ENCODE peak calls at places on chromosomes 6 and 20, in four cellular contexts. P is HepG2, M is GM12878, F is K562. E is an unnamed sample.

GRCh38 chr6:26556263-26557070 is 18.3 kb downstream of the HMGN4 start:
- DNase-seq in P (peak; percentile 93), M (no peak), F (peak; percentile 95), E (peak; percentile 89)

GRCh38 chr6:144327081-144327480 is 41.9 kb downstream of the UTRN start:
- DNase-seq in P (no peak), M (no peak), F (no peak), E (peak; percentile 72)

GRCh38 chr6:142455957-142456589 is 154.3 kb downstream of the ADGRG6 start:
- DNase-seq in P (no peak), M (no peak), F (no peak), E (no peak)

GRCh38 chr6:72703093-72703492 is 81.2 kb downstream of the KCNQ5 start:
- DNase-seq in P (no peak), M (no peak), F (peak; percentile 55), E (no peak)

GRCh38 chr6:39901116-39901655 is 33.1 kb downstream of the MOCS1 start:
- DNase-seq in P (no peak), M (no peak), F (no peak), E (no peak)

GRCh38 chr20:62707981-62708521 is 585 bp upstream of the NTSR1 start:
- DNase-seq in P (no peak), M (no peak), F (no peak), E (peak; percentile 87)

GRCh38 chr6:90072961-90073464 is 178.7 kb downstream of the GJA10 start:
- DNase-seq in P (no peak), M (no peak), F (no peak), E (no peak)

GRCh38 chr6:108102965-108103364 is 28.4 kb upstream of the OSTM1 start:
- DNase-seq in P (no peak), M (no peak), F (no peak), E (no peak)

GRCh38 chr6:106974999-106975698 is 620 bp upstream of the CD24 start:
- DNase-seq in P (no peak), M (no peak), F (peak; percentile 70), E (peak; percentile 68)

GRCh38 chr6:43524483-43524961 is 7.6 kb downstream of the POLR1C start:
- DNase-seq in P (no peak), M (no peak), F (peak; percentile 43), E (no peak)

GRCh38 chr20:45878076-45878731 is 2.8 kb upstream of the ZSWIM1 start:
- DNase-seq in P (no peak), M (no peak), F (peak; percentile 88), E (no peak)

GRCh38 chr6:37602801-37603200 is 94.9 kb downstream of the MDGA1 start:
- DNase-seq in P (no peak), M (no peak), F (no peak), E (no peak)

GRCh38 chr6:82906951-82907350 is 158.7 kb downstream of the UBE3D start:
- DNase-seq in P (no peak), M (no peak), F (no peak), E (no peak)

GRCh38 chr6:150270330-150271052 is 98.3 kb upstream of the IYD start:
- DNase-seq in P (no peak), M (no peak), F (no peak), E (no peak)

GRCh38 chr6:150269857-150270223 is 99.0 kb upstream of the IYD start:
- DNase-seq in P (peak; percentile 38), M (no peak), F (peak; percentile 88), E (no peak)

GRCh38 chr6:150271172-150271500 is 97.7 kb upstream of the IYD start:
- DNase-seq in P (no peak), M (no peak), F (no peak), E (no peak)

GRCh38 chr6:150267686-150268561 is 100.9 kb upstream of the IYD start:
- DNase-seq in P (no peak), M (no peak), F (peak; percentile 88), E (peak; percentile 10)

DNA sequence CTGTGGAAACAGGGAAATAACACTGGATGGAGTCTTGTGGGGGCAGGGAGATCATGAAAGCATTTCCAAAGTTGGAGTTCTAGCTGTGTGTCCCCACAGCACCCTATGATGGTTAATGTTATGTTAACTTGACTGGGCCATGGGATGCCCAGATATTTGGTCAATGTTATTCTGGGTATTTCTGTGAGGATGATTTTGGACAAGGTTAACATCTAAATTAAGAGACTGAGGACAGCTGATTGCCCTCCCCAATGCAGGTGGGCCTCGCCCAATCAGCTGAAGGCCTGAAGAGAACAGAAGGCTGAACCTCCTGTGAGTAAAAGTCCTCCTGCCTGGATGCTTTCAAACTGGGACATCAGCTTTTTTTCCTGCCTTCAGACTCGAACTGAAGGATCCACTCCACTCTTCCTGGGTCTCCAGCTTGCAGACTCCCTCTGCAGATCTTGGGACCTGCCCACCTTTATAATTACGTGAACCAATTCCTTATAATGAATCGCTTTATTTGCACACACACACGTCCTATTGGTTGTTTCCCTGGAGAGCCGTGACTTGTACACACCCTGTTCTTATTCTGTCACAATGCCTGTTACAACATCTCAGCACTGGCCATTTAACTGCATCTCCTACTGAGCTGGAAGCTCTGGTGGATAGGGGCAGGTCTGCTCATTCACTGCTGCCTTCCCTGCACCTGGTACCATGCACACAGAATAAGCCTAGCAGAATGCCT is 99.5 kb upstream of the IYD start:
- DNase-seq in P (no peak), M (no peak), F (no peak), E (no peak)
- H3K4me2 ChIP-seq in P (no peak overlapping the region), M (no peak overlapping the region), F (peak overlapping the region; percentile 44), E (no peak overlapping the region)

DNA sequence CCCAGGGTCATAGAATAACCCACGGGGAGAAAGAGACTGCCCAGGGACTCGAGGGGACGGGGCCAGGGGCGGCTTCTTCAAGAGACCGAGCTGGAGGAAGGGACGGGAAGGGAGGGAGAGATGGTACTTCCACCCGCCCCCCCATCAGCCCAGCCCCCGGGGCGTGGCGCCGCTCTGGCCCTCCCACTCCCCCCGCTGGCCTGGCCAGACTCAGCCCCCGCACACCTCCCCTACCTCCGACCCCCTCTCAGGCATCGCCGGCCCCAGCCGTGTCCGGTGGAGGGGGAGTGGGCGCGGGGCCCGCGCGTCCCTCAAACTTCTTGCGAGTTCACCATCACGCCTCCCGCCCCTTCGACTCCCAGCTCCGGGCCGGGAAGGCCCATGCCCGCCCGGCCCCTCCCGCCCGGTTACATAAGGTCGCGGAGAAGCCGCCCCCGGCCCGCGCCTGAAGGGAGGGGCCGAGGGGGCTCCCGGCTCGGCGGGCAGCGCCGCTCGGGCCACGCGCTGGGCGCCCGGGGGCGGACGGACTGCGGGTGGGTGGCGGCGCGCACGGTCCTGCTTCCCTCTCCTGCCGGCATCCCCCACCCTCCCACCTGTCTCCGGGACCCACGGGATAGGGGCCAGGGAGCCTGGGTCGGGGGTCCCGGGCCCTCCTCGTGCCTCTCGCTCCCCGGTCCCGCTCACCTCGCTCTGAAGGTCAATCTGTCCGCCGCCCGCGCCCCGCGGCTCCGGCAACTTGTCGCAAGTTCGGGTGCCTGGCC is 562 bp downstream of the TFEB start:
- DNase-seq in P (peak; percentile 77), M (no peak), F (peak; percentile 77), E (peak; percentile 53)
- H2AFZ ChIP-seq in P (no peak overlapping the region), M (peak overlapping the region; percentile 48), F (peak overlapping the region; percentile 81), E (no peak overlapping the region)

GRCh38 chr6:25499851-25500250 is 152.2 kb upstream of the SCGN start:
- DNase-seq in P (no peak), M (no peak), F (no peak), E (peak; percentile 25)
- TF ChIP-seq JUNB in P (no peak), M (no peak), F (no peak), E (no peak)

GRCh38 chr6:30951907-30952469 is 11.2 kb downstream of the MUCL3 start:
- DNase-seq in P (no peak), M (peak; percentile 37), F (no peak), E (no peak)

GRCh38 chr6:30955367-30956042 is 14.7 kb downstream of the MUCL3 start:
- DNase-seq in P (no peak), M (peak; percentile 15), F (peak; percentile 91), E (peak; percentile 85)

GRCh38 chr6:30957716-30958115 is 16.9 kb downstream of the MUCL3 start:
- DNase-seq in P (no peak), M (no peak), F (no peak), E (no peak)

GRCh38 chr6:30954631-30955366 is 14.0 kb downstream of the MUCL3 start:
- DNase-seq in P (no peak), M (no peak), F (no peak), E (no peak)
- H3K4me2 ChIP-seq in P (no peak overlapping the region), M (peak overlapping the region; percentile 91), F (peak overlapping the region; percentile 54), E (peak overlapping the region; percentile 82)

GRCh38 chr6:6039946-6040509 is 33.3 kb upstream of the NRN1 start:
- DNase-seq in P (no peak), M (no peak), F (no peak), E (no peak)
- H2AFZ ChIP-seq in P (no peak overlapping the region), M (no peak overlapping the region), F (no peak overlapping the region), E (no peak overlapping the region)

DNA sequence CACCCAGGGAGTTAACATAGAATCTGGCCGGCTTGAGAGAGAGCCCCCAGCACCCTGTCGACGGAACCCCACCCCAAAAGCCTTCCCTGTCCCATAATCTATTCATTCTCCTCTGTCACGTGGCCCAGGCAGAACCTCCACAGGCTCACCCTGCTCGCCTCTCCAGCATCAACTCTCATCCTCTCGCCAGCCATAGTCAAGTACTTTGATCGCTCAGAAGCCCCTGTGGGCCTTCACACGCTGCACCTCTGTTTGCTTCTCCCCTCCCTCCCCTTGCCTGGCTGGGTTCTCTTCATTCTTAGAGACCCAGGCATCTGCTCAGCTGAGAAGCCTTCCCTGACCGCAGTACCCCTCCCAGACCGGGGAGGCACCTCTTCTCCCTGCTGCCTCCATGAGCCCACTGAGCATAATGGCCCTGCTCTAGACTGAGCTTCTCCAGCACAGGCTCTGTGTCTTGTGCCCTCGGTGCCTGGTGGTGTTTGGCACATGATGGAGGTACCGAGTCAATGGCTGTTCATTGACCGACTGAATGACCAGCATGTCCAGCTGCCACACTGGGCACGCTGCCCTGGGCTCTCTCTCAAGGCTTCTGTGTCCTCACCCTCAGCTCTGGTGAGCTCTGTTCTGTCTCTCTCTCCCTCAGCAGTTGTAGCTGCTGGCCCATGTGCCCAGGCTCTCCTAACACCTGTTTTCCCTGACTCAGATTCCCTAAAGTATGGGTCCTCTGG is 33.7 kb downstream of the PKIG start:
- DNase-seq in P (no peak), M (no peak), F (no peak), E (peak; percentile 26)
- TF ChIP-seq JUNB in P (no peak), M (no peak), F (no peak), E (no peak)

GRCh38 chr6:169019111-169019510 is 234.5 kb downstream of the THBS2 start:
- DNase-seq in P (no peak), M (no peak), F (no peak), E (no peak)
- H3K4me2 ChIP-seq in P (no peak overlapping the region), M (no peak overlapping the region), F (no peak overlapping the region), E (no peak overlapping the region)

GRCh38 chr6:160247457-160247883 is 11.2 kb downstream of the SLC22A2 start:
- DNase-seq in P (no peak), M (no peak), F (no peak), E (no peak)

GRCh38 chr6:160249687-160250086 is 8.9 kb downstream of the SLC22A2 start:
- DNase-seq in P (no peak), M (no peak), F (no peak), E (no peak)

GRCh38 chr6:160253242-160253641 is 5.4 kb downstream of the SLC22A2 start:
- DNase-seq in P (no peak), M (no peak), F (no peak), E (no peak)

GRCh38 chr6:160252073-160252809 is 6.4 kb downstream of the SLC22A2 start:
- DNase-seq in P (no peak), M (no peak), F (no peak), E (no peak)

GRCh38 chr6:160248538-160248937 is 10.1 kb downstream of the SLC22A2 start:
- DNase-seq in P (no peak), M (no peak), F (no peak), E (no peak)
- H2AFZ ChIP-seq in P (no peak overlapping the region), M (no peak overlapping the region), F (no peak overlapping the region), E (no peak overlapping the region)